ENCODE peak calls at places on chromosomes 5 and 9, in ten cellular contexts. P is mucosa of descending colon; A is epithelial cell of esophagus; D is kidney; F is transverse colon; E is mesothelial cell of epicardium; C is lung; I is activated CD8-positive, alpha-beta T cell treated with anti-CD3 and anti-CD28 coated beads for 36 hours; G is psoas muscle; B is HL-60. S is an unnamed sample.

GRCh38 chr5:138944527-138945322 is 69.6 kb upstream of the LRRTM2 start:
- DNase-seq in D (peak), E (no peak), B (no peak), A (no peak), G (no peak), P (no peak), F (no peak), C (no peak), I (no peak), S (peak)

GRCh38 chr5:119243888-119244287 is 111.9 kb upstream of the TNFAIP8 start:
- DNase-seq in G (no peak), C (no peak), D (no peak), P (no peak), I (no peak), A (peak), F (no peak), B (no peak), E (no peak), S (no peak)

GRCh38 chr5:124650960-124651662 is 95.3 kb downstream of the ZNF608 start:
- DNase-seq in C (no peak), E (no peak), F (no peak), D (no peak), I (no peak), B (no peak), P (no peak), G (no peak), A (no peak), S (no peak)

GRCh38 chr5:66440202-66440680 is 156.0 kb upstream of the MAST4 start:
- DNase-seq in G (no peak), I (peak), P (peak), B (no peak), C (no peak), F (no peak), D (no peak), A (peak), E (no peak), S (no peak)

GRCh38 chr9:35827486-35827885 is 1.0 kb downstream of the FAM221B start:
- DNase-seq in P (no peak), B (no peak), E (no peak), C (no peak), D (no peak), A (peak), G (no peak), I (no peak), F (no peak), S (no peak)

GRCh38 chr9:12463641-12464040 is 229.5 kb upstream of the TYRP1 start:
- DNase-seq in A (no peak), E (no peak), F (no peak), C (no peak), I (no peak), D (no peak), P (no peak), B (no peak), G (no peak), S (no peak)

GRCh38 chr9:119004618-119004990 is 364.6 kb downstream of the BRINP1 start:
- DNase-seq in F (peak), E (no peak), D (peak), G (peak), P (peak), I (no peak), B (no peak), A (peak), C (peak), S (no peak)

GRCh38 chr5:110441035-110441434 is 285.4 kb downstream of the TMEM232 start:
- DNase-seq in P (no peak), I (peak), C (no peak), G (no peak), E (no peak), A (peak), D (no peak), F (no peak), B (no peak), S (no peak)

GRCh38 chr5:68285075-68285827 is 69.7 kb downstream of the PIK3R1 start:
- DNase-seq in B (no peak), D (no peak), G (no peak), A (no peak), E (no peak), C (no peak), P (no peak), I (no peak), F (no peak), S (no peak)

GRCh38 chr5:102536323-102536928 is 37.6 kb upstream of the SLCO6A1 start:
- DNase-seq in G (no peak), B (no peak), D (no peak), I (no peak), C (no peak), F (no peak), P (no peak), A (peak), E (no peak), S (no peak)

GRCh38 chr5:34735436-34736426 is 79.6 kb downstream of the RAI14 start:
- DNase-seq in I (no peak), D (no peak), C (no peak), G (no peak), P (no peak), F (no peak), A (no peak), E (no peak), B (no peak), S (no peak)

GRCh38 chr5:41368158-41368557 is 142.2 kb downstream of the PLCXD3 start:
- DNase-seq in I (no peak), F (no peak), B (no peak), D (no peak), G (no peak), A (no peak), P (no peak), C (no peak), E (no peak), S (no peak)

GRCh38 chr5:120457839-120458507 is 6.1 kb upstream of the PRR16 start:
- DNase-seq in I (peak), P (peak), G (peak), A (peak), C (peak), B (peak), F (peak), D (peak), E (peak), S (peak)

GRCh38 chr5:28215091-28215490 is 1176.7 kb upstream of the CDH9 start:
- DNase-seq in D (no peak), F (no peak), G (no peak), P (no peak), I (no peak), B (no peak), A (no peak), E (no peak), C (no peak), S (no peak)

GRCh38 chr9:110977259-110977709 is 61.0 kb downstream of the LPAR1 start:
- DNase-seq in F (no peak), A (peak), P (no peak), E (no peak), C (no peak), B (no peak), I (no peak), G (no peak), D (no peak), S (no peak)

GRCh38 chr5:72486371-72486770 is 20.8 kb downstream of the ZNF366 start:
- DNase-seq in F (no peak), I (no peak), C (no peak), B (no peak), P (no peak), G (no peak), A (peak), E (no peak), D (no peak), S (no peak)

GRCh38 chr9:129720865-129721545 is 31.8 kb downstream of the PTGES start:
- DNase-seq in B (no peak), G (no peak), I (no peak), A (no peak), C (no peak), P (no peak), F (no peak), E (no peak), D (no peak), S (no peak)

GRCh38 chr9:38177680-38178079 is 108.7 kb upstream of the SHB start:
- DNase-seq in D (no peak), E (no peak), G (no peak), C (no peak), F (no peak), A (no peak), B (no peak), P (no peak), I (no peak), S (no peak)

GRCh38 chr9:120578614-120579013 is 1.4 kb downstream of the CDK5RAP2 start:
- DNase-seq in C (no peak), F (no peak), P (no peak), B (no peak), G (no peak), D (no peak), I (no peak), A (no peak), E (no peak), S (no peak)

GRCh38 chr5:174811438-174811837 is 87.1 kb downstream of the MSX2 start:
- DNase-seq in B (no peak), D (no peak), I (no peak), G (no peak), P (no peak), F (no peak), E (no peak), C (no peak), A (no peak), S (no peak)

GRCh38 chr5:174817610-174818009 is 93.2 kb downstream of the MSX2 start:
- DNase-seq in A (no peak), E (no peak), G (no peak), B (no peak), F (no peak), D (no peak), P (no peak), I (no peak), C (no peak), S (no peak)

GRCh38 chr5:174818430-174818829 is 94.0 kb downstream of the MSX2 start:
- DNase-seq in P (no peak), F (no peak), I (no peak), D (no peak), B (no peak), C (no peak), G (no peak), E (no peak), A (no peak), S (no peak)

DNA sequence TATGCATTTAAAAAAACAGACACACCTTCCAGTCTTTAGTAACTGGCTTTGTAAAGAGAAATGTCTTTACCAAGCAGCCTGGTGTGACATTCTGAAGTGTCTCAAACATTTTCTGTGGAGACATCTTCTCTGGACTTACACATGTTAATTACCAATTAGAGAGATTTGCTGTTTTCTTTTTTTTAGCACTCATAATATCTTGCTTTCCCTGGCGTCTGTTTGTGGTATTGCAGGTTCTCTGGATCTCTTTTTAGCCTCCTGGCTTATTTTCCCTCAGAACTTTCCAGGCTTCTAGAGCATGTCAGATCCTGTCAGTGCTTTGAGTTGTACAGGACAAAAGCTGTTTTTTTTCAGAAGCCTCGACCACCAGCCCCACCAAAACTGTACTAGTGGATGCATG is 92.5 kb downstream of the MSX2 start:
- DNase-seq in E (no peak), F (no peak), C (no peak), A (no peak), P (no peak), G (no peak), I (no peak), B (no peak), D (no peak), S (no peak)
- TF ChIP-seq CTCF in E (peak), F (no peak), C (no peak), A (no peak), P (no peak), G (no peak), I (no peak), B (peak), D (no peak), S (peak)

DNA sequence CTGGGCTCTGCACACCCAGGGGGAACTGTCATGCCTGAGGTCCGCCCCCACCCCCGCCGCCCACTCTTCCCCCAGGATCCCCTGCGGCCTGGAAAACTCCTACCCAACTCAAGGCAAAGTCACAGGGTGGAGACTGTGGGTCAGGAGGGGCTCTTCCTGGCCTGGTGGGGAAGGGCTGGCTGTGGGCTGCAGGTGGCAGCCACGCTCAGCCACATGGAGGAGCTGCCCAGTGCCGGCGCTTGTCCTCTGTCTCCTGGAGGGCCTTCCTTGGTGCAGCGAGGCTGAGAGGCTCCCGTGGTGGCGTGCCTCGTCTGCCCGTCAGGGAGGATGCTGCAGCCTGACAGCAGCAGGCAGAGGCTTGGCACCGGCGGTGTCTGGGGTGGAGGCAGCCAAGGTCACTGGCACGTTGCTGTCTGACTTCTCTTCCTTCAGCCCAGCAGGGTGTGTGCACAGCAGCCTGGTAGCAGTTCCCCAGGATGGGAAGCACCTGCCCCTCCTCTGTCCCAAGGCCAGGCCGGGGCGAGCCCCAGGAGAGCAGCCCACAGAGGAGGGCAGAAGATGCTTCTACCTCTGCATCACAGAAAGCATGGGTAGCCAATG is 78.1 kb downstream of the ADAMTS2 start:
- DNase-seq in D (no peak), B (no peak), C (no peak), P (no peak), F (peak), A (no peak), I (no peak), G (no peak), E (no peak), S (no peak)
- TF ChIP-seq CTCF in D (no peak), B (no peak), C (no peak), P (no peak), F (no peak), A (no peak), I (no peak), G (no peak), E (no peak), S (peak)

GRCh38 chr5:112186401-112186990 is 232.6 kb downstream of the EPB41L4A start:
- DNase-seq in B (no peak), C (no peak), G (no peak), A (peak), D (no peak), E (no peak), F (no peak), P (peak), I (peak), S (no peak)
- TF ChIP-seq CTCF in B (peak), C (peak), G (peak), A (peak), D (peak), E (peak), F (peak), P (peak), I (peak), S (peak)

GRCh38 chr9:136109351-136110081 is 9.2 kb downstream of the TMEM250 start:
- DNase-seq in B (peak), P (peak), A (peak), D (peak), F (peak), E (peak), G (peak), I (peak), C (peak), S (no peak)

GRCh38 chr9:136111190-136111589 is 7.5 kb downstream of the TMEM250 start:
- DNase-seq in E (no peak), B (no peak), F (no peak), D (no peak), G (no peak), I (no peak), A (no peak), C (no peak), P (no peak), S (no peak)

GRCh38 chr9:136111910-136112309 is 6.8 kb downstream of the TMEM250 start:
- DNase-seq in C (no peak), I (no peak), B (no peak), D (no peak), A (no peak), P (no peak), E (no peak), G (no peak), F (no peak), S (no peak)

GRCh38 chr9:136108648-136109266 is 9.9 kb downstream of the TMEM250 start:
- DNase-seq in F (no peak), C (no peak), B (no peak), E (no peak), A (no peak), G (no peak), I (no peak), P (no peak), D (no peak), S (no peak)

GRCh38 chr9:136110082-136111061 is 8.3 kb downstream of the TMEM250 start:
- DNase-seq in C (no peak), F (no peak), P (no peak), G (no peak), I (peak), B (no peak), E (no peak), A (no peak), D (no peak), S (no peak)
- TF ChIP-seq CTCF in C (no peak), F (peak), P (no peak), G (no peak), I (no peak), B (no peak), E (no peak), A (peak), D (peak), S (peak)

S was measured in chondrocyte.